ENCODE peak calls at places on chromosomes 5 and 9, in nine cellular contexts. Y is GM12865, W is psoas muscle, N is choroid plexus epithelial cell, A is AG10803, S is RWPE2, X is sigmoid colon, K is AG09309, F is breast epithelium. R is an unnamed sample.

GRCh38 chr5:176134529-176135223 is 103.5 kb upstream of the SIMC1 start:
- DNase-seq in Y (no peak), W (no peak), N (no peak), A (no peak), S (no peak), X (no peak), K (no peak), F (no peak), R (no peak)

GRCh38 chr5:40735609-40736008 is 20.2 kb downstream of the TTC33 start:
- DNase-seq in Y (no peak), W (no peak), N (peak; percentile 2), A (no peak), S (no peak), X (no peak), K (no peak), F (no peak), R (no peak)

GRCh38 chr5:94498199-94498598 is 120.2 kb downstream of the KIAA0825 start:
- DNase-seq in Y (no peak), W (no peak), N (no peak), A (no peak), S (no peak), X (no peak), K (no peak), F (no peak), R (no peak)

GRCh38 chr9:73714294-73714693 is 562.6 kb downstream of the ANXA1 start:
- DNase-seq in Y (no peak), W (no peak), N (peak; percentile 72), A (no peak), S (no peak), X (no peak), K (no peak), F (no peak), R (no peak)

GRCh38 chr5:145804701-145805100 is 30.4 kb downstream of the PRELID2 start:
- DNase-seq in Y (no peak), W (no peak), N (no peak), A (no peak), S (no peak), X (no peak), K (no peak), F (no peak), R (no peak)

GRCh38 chr9:121776739-121777637 is 125.6 kb downstream of the DAB2IP start:
- DNase-seq in Y (no peak), W (no peak), N (no peak), A (no peak), S (no peak), X (no peak), K (no peak), F (no peak), R (no peak)

GRCh38 chr5:142699105-142699720 is 13.3 kb upstream of the FGF1 start:
- DNase-seq in Y (peak; percentile 71), W (peak; percentile 85), N (peak; percentile 93), A (peak; percentile 79), S (no peak), X (peak; percentile 93), K (no peak), F (peak; percentile 83), R (peak; percentile 77)

GRCh38 chr5:66821626-66822429 is 225.6 kb downstream of the MAST4 start:
- DNase-seq in Y (no peak), W (no peak), N (no peak), A (no peak), S (no peak), X (no peak), K (no peak), F (no peak), R (no peak)

GRCh38 chr9:86629530-86629929 is 275.3 kb upstream of the TUT7 start:
- DNase-seq in Y (no peak), W (no peak), N (no peak), A (no peak), S (no peak), X (no peak), K (no peak), F (no peak), R (no peak)

GRCh38 chr5:172180936-172181335 is 7.1 kb downstream of the STK10 start:
- DNase-seq in Y (no peak), W (no peak), N (no peak), A (no peak), S (no peak), X (no peak), K (no peak), F (no peak), R (no peak)

GRCh38 chr9:7879551-7880245 is 80.1 kb upstream of the DMAC1 start:
- DNase-seq in Y (peak; percentile 1), W (no peak), N (no peak), A (no peak), S (no peak), X (no peak), K (no peak), F (no peak), R (no peak)

GRCh38 chr9:129930743-129931142 is 95.5 kb downstream of the USP20 start:
- DNase-seq in Y (no peak), W (no peak), N (no peak), A (peak; percentile 31), S (no peak), X (no peak), K (no peak), F (no peak), R (no peak)

GRCh38 chr9:129936222-129936621 is 101.0 kb downstream of the USP20 start:
- DNase-seq in Y (no peak), W (no peak), N (no peak), A (no peak), S (no peak), X (no peak), K (no peak), F (no peak), R (no peak)

GRCh38 chr9:129932303-129933151 is 97.3 kb downstream of the USP20 start:
- DNase-seq in Y (peak; percentile 53), W (no peak), N (peak; percentile 36), A (peak; percentile 71), S (no peak), X (no peak), K (no peak), F (no peak), R (no peak)

GRCh38 chr9:129933709-129934586 is 98.7 kb downstream of the USP20 start:
- DNase-seq in Y (peak; percentile 41), W (no peak), N (no peak), A (peak; percentile 80), S (no peak), X (no peak), K (no peak), F (no peak), R (no peak)

GRCh38 chr9:129933215-129933614 is 98.0 kb downstream of the USP20 start:
- DNase-seq in Y (no peak), W (no peak), N (no peak), A (no peak), S (no peak), X (no peak), K (no peak), F (no peak), R (no peak)
- TF ChIP-seq CTCF in Y (no peak), W (no peak), N (no peak), A (no peak), S (no peak), X (no peak), K (no peak), F (no peak), R (no peak)

GRCh38 chr9:90900130-90900529 is 98.5 kb downstream of the SYK start:
- DNase-seq in Y (no peak), W (peak; percentile 26), N (peak; percentile 30), A (peak; percentile 7), S (no peak), X (no peak), K (no peak), F (no peak), R (no peak)
- TF ChIP-seq CTCF in Y (no peak), W (peak; percentile 58), N (peak; percentile 39), A (peak; percentile 19), S (no peak), X (no peak), K (peak; percentile 37), F (no peak), R (no peak)

DNA sequence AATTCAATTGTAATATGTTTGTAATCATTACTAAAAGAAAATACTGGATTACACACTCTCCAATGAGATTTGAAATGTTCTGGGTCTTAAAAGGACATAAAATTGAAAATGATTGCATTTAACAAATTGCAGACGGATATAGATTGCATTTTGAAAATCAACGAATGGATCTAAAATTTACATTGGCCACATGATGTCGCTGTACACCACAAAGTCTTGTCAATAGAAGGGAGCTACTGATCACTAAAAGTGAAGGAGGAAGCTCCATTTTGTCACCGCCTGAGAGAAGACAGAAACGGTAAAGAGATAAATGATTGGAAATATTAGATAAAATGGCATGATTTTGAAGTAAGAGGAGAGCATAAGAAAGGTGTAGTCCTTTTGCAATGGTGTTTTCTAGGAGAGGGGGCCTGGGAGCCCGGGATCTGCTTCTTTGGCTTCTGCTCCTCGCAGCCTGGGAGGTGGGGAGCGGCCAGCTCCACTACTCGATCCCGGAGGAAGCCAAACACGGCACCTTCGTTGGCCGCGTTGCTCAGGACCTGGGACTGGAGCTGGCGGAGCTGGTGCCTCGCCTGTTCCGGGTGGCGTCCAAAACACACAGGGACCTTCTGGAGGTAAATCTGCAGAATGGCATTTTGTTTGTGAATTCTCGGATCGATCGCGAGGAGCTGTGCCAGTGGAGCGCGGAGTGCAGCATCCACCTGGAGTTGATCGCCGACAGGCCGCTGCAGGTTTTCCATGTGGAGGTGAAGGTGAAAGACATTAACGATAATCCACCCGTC is at the start of gene PCDHA1:
- DNase-seq in Y (no peak), W (no peak), N (no peak), A (no peak), S (no peak), X (no peak), K (no peak), F (no peak), R (no peak)
- TF ChIP-seq CTCF in Y (no peak), W (no peak), N (no peak), A (no peak), S (peak; percentile 26), X (no peak), K (no peak), F (no peak), R (no peak)

GRCh38 chr5:31806566-31806965 is 167.6 kb downstream of the PDZD2 start:
- DNase-seq in Y (no peak), W (no peak), N (no peak), A (peak; percentile 45), S (no peak), X (no peak), K (no peak), F (no peak), R (no peak)

GRCh38 chr5:31811210-31811609 is 172.3 kb downstream of the PDZD2 start:
- DNase-seq in Y (no peak), W (peak; percentile 44), N (peak; percentile 88), A (peak; percentile 89), S (no peak), X (no peak), K (peak; percentile 77), F (no peak), R (no peak)

DNA sequence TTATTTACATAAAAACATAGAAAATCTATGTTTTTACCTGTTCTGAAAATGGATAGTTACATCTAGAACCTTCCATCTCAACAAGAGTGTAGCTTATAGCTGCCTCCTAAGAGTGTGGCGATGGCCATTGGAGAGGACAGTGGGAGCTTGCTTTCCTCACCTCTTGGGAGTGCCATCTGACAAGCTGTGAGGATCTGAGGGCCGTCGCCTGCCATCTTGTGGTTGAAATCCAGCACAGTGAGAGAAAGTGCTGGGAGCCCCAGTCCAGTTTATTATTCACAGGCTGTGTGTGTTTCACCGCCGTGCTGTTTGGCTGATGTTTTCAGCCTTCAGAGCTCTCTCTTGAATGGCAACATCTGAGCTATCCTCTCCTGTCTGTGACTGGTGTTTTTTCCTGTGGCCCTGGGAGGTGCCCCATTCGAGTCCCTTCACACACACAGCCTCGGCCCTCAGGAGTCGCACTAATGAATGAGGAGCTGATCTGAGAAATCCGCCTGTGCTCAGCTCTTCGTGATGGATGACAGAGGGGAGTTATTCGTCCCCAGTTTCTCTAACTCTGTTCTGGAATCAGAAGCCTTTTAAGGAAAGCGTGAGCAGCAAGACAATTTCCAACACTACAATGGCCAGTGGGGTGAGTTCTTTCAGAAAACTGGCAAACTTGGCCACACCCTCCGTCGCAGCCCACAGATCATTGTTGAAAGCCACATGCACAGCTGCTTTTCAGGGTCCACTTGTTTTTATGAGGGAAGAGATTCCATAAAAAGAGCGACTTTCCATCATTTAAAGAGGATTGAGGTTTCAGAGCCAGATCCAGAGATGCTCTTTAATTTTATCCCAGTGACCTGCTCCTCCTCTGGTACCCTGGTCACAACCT is 170.3 kb downstream of the PDZD2 start:
- DNase-seq in Y (peak; percentile 70), W (peak; percentile 59), N (peak; percentile 87), A (peak; percentile 74), S (peak; percentile 77), X (peak; percentile 80), K (peak; percentile 20), F (peak; percentile 42), R (peak; percentile 67)
- TF ChIP-seq CTCF in Y (peak; percentile 59), W (peak; percentile 68), N (peak; percentile 92), A (peak; percentile 75), S (peak; percentile 97), X (peak; percentile 63), K (peak; percentile 85), F (no peak), R (peak; percentile 45)

R was measured in GM20000.